ENCODE peak calls at places on chromosomes 4 and X, in six cellular contexts. One of them, this sample, is unnamed.

GRCh38 chrX:150017868-150018267 is 79.6 kb upstream of the EOLA2 start:
- DNase-seq in heart left ventricle: no peak
- DNase-seq in IMR-90: no peak
- DNase-seq in breast epithelium: no peak
- DNase-seq in A549: no peak
- DNase-seq in Peyer's patch: no peak
- DNase-seq in this sample: no peak

GRCh38 chrX:110188701-110189558 is 129.0 kb downstream of the AMMECR1 start:
- DNase-seq in heart left ventricle: no peak
- DNase-seq in IMR-90: peak; percentile 30
- DNase-seq in breast epithelium: no peak
- DNase-seq in A549: no peak
- DNase-seq in Peyer's patch: no peak
- DNase-seq in this sample: no peak

GRCh38 chrX:7108995-7109634 is 38.4 kb upstream of the STS start:
- DNase-seq in heart left ventricle: no peak
- DNase-seq in IMR-90: no peak
- DNase-seq in breast epithelium: no peak
- DNase-seq in A549: no peak
- DNase-seq in Peyer's patch: no peak
- DNase-seq in this sample: no peak

GRCh38 chr4:22324422-22324821 is 191.4 kb downstream of the ADGRA3 start:
- DNase-seq in heart left ventricle: no peak
- DNase-seq in IMR-90: no peak
- DNase-seq in breast epithelium: no peak
- DNase-seq in A549: no peak
- DNase-seq in Peyer's patch: no peak
- DNase-seq in this sample: no peak

GRCh38 chr4:80309301-80310004 is 26.1 kb upstream of the CFAP299 start:
- DNase-seq in heart left ventricle: no peak
- DNase-seq in IMR-90: peak; percentile 96
- DNase-seq in breast epithelium: no peak
- DNase-seq in A549: peak; percentile 6
- DNase-seq in Peyer's patch: no peak
- DNase-seq in this sample: no peak

GRCh38 chr4:158371158-158371557 is 150.5 kb upstream of the RXFP1 start:
- DNase-seq in heart left ventricle: no peak
- DNase-seq in IMR-90: peak; percentile 65
- DNase-seq in breast epithelium: no peak
- DNase-seq in A549: peak; percentile 1
- DNase-seq in Peyer's patch: no peak
- DNase-seq in this sample: no peak

GRCh38 chr4:84966382-84967291 is at the start of gene WDFY3:
- DNase-seq in heart left ventricle: peak; percentile 90
- DNase-seq in IMR-90: peak; percentile 89
- DNase-seq in breast epithelium: peak; percentile 82
- DNase-seq in A549: peak; percentile 83
- DNase-seq in Peyer's patch: peak; percentile 82
- DNase-seq in this sample: peak; percentile 81

GRCh38 chr4:153806073-153806472 is 17.2 kb upstream of the SFRP2 start:
- DNase-seq in heart left ventricle: no peak
- DNase-seq in IMR-90: no peak
- DNase-seq in breast epithelium: no peak
- DNase-seq in A549: no peak
- DNase-seq in Peyer's patch: no peak
- DNase-seq in this sample: no peak

GRCh38 chr4:185549095-185549494 is 13.8 kb upstream of the PDLIM3 start:
- DNase-seq in heart left ventricle: no peak
- DNase-seq in IMR-90: no peak
- DNase-seq in breast epithelium: no peak
- DNase-seq in A549: no peak
- DNase-seq in Peyer's patch: no peak
- DNase-seq in this sample: no peak

GRCh38 chr4:155849042-155849441 is 17.0 kb downstream of the ASIC5 start:
- DNase-seq in heart left ventricle: no peak
- DNase-seq in IMR-90: no peak
- DNase-seq in breast epithelium: no peak
- DNase-seq in A549: no peak
- DNase-seq in Peyer's patch: no peak
- DNase-seq in this sample: no peak

GRCh38 chr4:83205760-83206159 is 78.8 kb downstream of the COQ2 start:
- DNase-seq in heart left ventricle: no peak
- DNase-seq in IMR-90: no peak
- DNase-seq in breast epithelium: no peak
- DNase-seq in A549: no peak
- DNase-seq in Peyer's patch: no peak
- DNase-seq in this sample: no peak

GRCh38 chr4:38313999-38314561 is 349.9 kb upstream of the KLF3 start:
- DNase-seq in heart left ventricle: no peak
- DNase-seq in IMR-90: peak; percentile 46
- DNase-seq in breast epithelium: no peak
- DNase-seq in A549: peak; percentile 10
- DNase-seq in Peyer's patch: peak; percentile 89
- DNase-seq in this sample: no peak

GRCh38 chr4:4408576-4409335 is 21.9 kb downstream of the NSG1 start:
- DNase-seq in heart left ventricle: no peak
- DNase-seq in IMR-90: no peak
- DNase-seq in breast epithelium: no peak
- DNase-seq in A549: no peak
- DNase-seq in Peyer's patch: no peak
- DNase-seq in this sample: no peak

GRCh38 chr4:121408-122084 is 2.8 kb upstream of the ZNF718 start:
- DNase-seq in heart left ventricle: no peak
- DNase-seq in IMR-90: no peak
- DNase-seq in breast epithelium: no peak
- DNase-seq in A549: no peak
- DNase-seq in Peyer's patch: no peak
- DNase-seq in this sample: no peak

GRCh38 chr4:150238591-150238990 is 160.3 kb downstream of the DCLK2 start:
- DNase-seq in heart left ventricle: no peak
- DNase-seq in IMR-90: peak; percentile 38
- DNase-seq in breast epithelium: no peak
- DNase-seq in A549: no peak
- DNase-seq in Peyer's patch: no peak
- DNase-seq in this sample: no peak

GRCh38 chrX:134761788-134762187 is 103.5 kb upstream of the PLAC1 start:
- DNase-seq in heart left ventricle: no peak
- DNase-seq in IMR-90: no peak
- DNase-seq in breast epithelium: no peak
- DNase-seq in A549: peak; percentile 27
- DNase-seq in Peyer's patch: no peak
- DNase-seq in this sample: no peak

GRCh38 chr4:145545538-145546224 is 64.0 kb downstream of the SMAD1 start:
- DNase-seq in heart left ventricle: no peak
- DNase-seq in IMR-90: peak; percentile 98
- DNase-seq in breast epithelium: no peak
- DNase-seq in A549: peak; percentile 55
- DNase-seq in Peyer's patch: no peak
- DNase-seq in this sample: no peak

GRCh38 chr4:41977709-41978108 is 3.8 kb upstream of the DCAF4L1 start:
- DNase-seq in heart left ventricle: no peak
- DNase-seq in IMR-90: peak; percentile 57
- DNase-seq in breast epithelium: no peak
- DNase-seq in A549: no peak
- DNase-seq in Peyer's patch: no peak
- DNase-seq in this sample: no peak

GRCh38 chr4:69832326-69833030 is 27.5 kb downstream of the SULT1E1 start:
- DNase-seq in heart left ventricle: no peak
- DNase-seq in IMR-90: no peak
- DNase-seq in breast epithelium: no peak
- DNase-seq in A549: peak; percentile 25
- DNase-seq in Peyer's patch: peak; percentile 82
- DNase-seq in this sample: no peak

GRCh38 chr4:180057198-180057821 is 2185.9 kb upstream of the TENM3 start:
- DNase-seq in heart left ventricle: no peak
- DNase-seq in IMR-90: no peak
- DNase-seq in breast epithelium: no peak
- DNase-seq in A549: peak; percentile 4
- DNase-seq in Peyer's patch: no peak
- DNase-seq in this sample: no peak

GRCh38 chrX:109847257-109848187 is 114.5 kb upstream of the ACSL4 start:
- DNase-seq in heart left ventricle: no peak
- DNase-seq in IMR-90: peak; percentile 90
- DNase-seq in breast epithelium: no peak
- DNase-seq in A549: peak; percentile 62
- DNase-seq in Peyer's patch: no peak
- DNase-seq in this sample: peak; percentile 20

GRCh38 chrX:51456246-51456645 is 40.1 kb downstream of the NUDT11 start:
- DNase-seq in heart left ventricle: no peak
- DNase-seq in IMR-90: no peak
- DNase-seq in breast epithelium: no peak
- DNase-seq in A549: no peak
- DNase-seq in Peyer's patch: no peak
- DNase-seq in this sample: no peak

GRCh38 chrX:6683353-6683752 is 148.4 kb upstream of the VCX3A start:
- DNase-seq in heart left ventricle: no peak
- DNase-seq in IMR-90: no peak
- DNase-seq in breast epithelium: no peak
- DNase-seq in A549: no peak
- DNase-seq in Peyer's patch: no peak
- DNase-seq in this sample: no peak

GRCh38 chrX:8815460-8816065 is 14.4 kb upstream of the FAM9A start:
- DNase-seq in heart left ventricle: no peak
- DNase-seq in IMR-90: peak; percentile 40
- DNase-seq in breast epithelium: no peak
- DNase-seq in A549: peak; percentile 45
- DNase-seq in Peyer's patch: no peak
- DNase-seq in this sample: no peak

GRCh38 chr4:2925496-2925895 is 37.7 kb downstream of the NOP14 start:
- DNase-seq in heart left ventricle: no peak
- DNase-seq in IMR-90: no peak
- DNase-seq in breast epithelium: peak; percentile 5
- DNase-seq in A549: no peak
- DNase-seq in Peyer's patch: peak; percentile 37
- DNase-seq in this sample: peak; percentile 4
- H3K4me1 ChIP-seq in heart left ventricle: no peaks in the 10 kb centered on the region
- H3K4me1 ChIP-seq in IMR-90: peaks cover 4% of the 10 kb centered on the region
- H3K4me1 ChIP-seq in breast epithelium: peaks cover 4% of the 10 kb centered on the region
- H3K4me1 ChIP-seq in A549: no peaks in the 10 kb centered on the region
- H3K4me1 ChIP-seq in Peyer's patch: peaks cover 16% of the 10 kb centered on the region
- H3K4me1 ChIP-seq in this sample: no peaks in the 10 kb centered on the region

GRCh38 chrX:136067097-136067496 is 80.2 kb upstream of the FHL1 start:
- DNase-seq in heart left ventricle: no peak
- DNase-seq in IMR-90: no peak
- DNase-seq in breast epithelium: no peak
- DNase-seq in A549: no peak
- DNase-seq in Peyer's patch: no peak
- DNase-seq in this sample: no peak

GRCh38 chrX:136061302-136061701 is 76.1 kb downstream of the SLC9A6 start:
- DNase-seq in heart left ventricle: no peak
- DNase-seq in IMR-90: no peak
- DNase-seq in breast epithelium: no peak
- DNase-seq in A549: no peak
- DNase-seq in Peyer's patch: no peak
- DNase-seq in this sample: no peak

GRCh38 chrX:136064661-136065043 is 79.4 kb downstream of the SLC9A6 start:
- DNase-seq in heart left ventricle: no peak
- DNase-seq in IMR-90: peak; percentile 12
- DNase-seq in breast epithelium: no peak
- DNase-seq in A549: no peak
- DNase-seq in Peyer's patch: no peak
- DNase-seq in this sample: no peak

GRCh38 chrX:136065044-136065671 is 79.9 kb downstream of the SLC9A6 start:
- DNase-seq in heart left ventricle: peak; percentile 54
- DNase-seq in IMR-90: peak; percentile 47
- DNase-seq in breast epithelium: no peak
- DNase-seq in A549: no peak
- DNase-seq in Peyer's patch: peak; percentile 55
- DNase-seq in this sample: peak; percentile 39

DNA sequence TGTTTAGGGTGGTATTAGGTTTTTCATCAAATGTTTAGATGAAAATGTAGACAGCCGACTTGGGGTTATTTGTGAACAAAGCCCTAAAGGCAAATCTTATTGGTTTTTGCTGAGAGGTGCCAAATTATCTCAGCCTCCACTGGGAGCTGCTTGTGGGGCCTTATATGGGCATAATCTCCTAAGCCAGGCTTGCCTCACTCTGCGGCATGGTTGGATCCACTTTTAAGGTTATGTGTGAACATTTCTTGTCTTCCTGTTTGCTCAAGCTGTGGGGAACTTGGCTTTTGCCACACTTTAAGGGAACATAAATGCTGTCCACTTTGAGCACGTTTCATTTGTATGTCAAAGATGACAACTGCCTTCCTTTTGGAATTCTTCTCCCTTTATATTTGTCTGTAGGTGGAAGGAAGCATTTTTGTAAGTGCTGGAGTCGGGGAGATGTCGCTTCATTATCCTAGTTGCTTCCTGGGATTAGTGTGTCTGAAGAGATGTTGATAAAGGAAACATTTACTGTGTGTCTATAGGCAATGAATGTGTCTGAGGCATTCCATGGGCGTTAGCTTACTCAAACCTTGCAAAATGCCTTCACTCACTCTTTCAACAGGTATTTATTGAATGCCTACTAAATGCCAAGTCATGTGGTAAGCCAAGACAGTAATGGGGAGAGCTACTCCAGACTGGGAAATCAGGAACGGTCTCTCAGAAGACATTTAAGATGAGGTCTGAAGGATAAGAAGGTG is 78.3 kb downstream of the SLC9A6 start:
- DNase-seq in heart left ventricle: no peak
- DNase-seq in IMR-90: no peak
- DNase-seq in breast epithelium: no peak
- DNase-seq in A549: no peak
- DNase-seq in Peyer's patch: no peak
- DNase-seq in this sample: peak; percentile 57
- H3K27ac ChIP-seq in heart left ventricle: peak overlapping the region; percentile 7
- H3K27ac ChIP-seq in IMR-90: no peak overlapping the region
- H3K27ac ChIP-seq in breast epithelium: no peak overlapping the region
- H3K27ac ChIP-seq in A549: no peak overlapping the region
- H3K27ac ChIP-seq in Peyer's patch: peak overlapping the region; percentile 46
- H3K27ac ChIP-seq in this sample: peak overlapping the region; percentile 72

GRCh38 chrX:100731441-100732281 is at the start of gene SYTL4:
- DNase-seq in heart left ventricle: peak; percentile 35
- DNase-seq in IMR-90: no peak
- DNase-seq in breast epithelium: no peak
- DNase-seq in A549: no peak
- DNase-seq in Peyer's patch: peak; percentile 54
- DNase-seq in this sample: peak; percentile 66
- TF ChIP-seq POLR2A in heart left ventricle: no peak
- TF ChIP-seq POLR2A in IMR-90: no peak
- TF ChIP-seq POLR2A in breast epithelium: no peak
- TF ChIP-seq POLR2A in A549: no peak
- TF ChIP-seq POLR2A in Peyer's patch: peak; percentile 6
- TF ChIP-seq POLR2A in this sample: no peak

GRCh38 chr4:172628263-172628662 is 540.3 kb upstream of the GALNT7 start:
- DNase-seq in heart left ventricle: no peak
- DNase-seq in IMR-90: no peak
- DNase-seq in breast epithelium: no peak
- DNase-seq in A549: no peak
- DNase-seq in Peyer's patch: no peak
- DNase-seq in this sample: no peak

GRCh38 chr4:172630289-172630688 is 538.3 kb upstream of the GALNT7 start:
- DNase-seq in heart left ventricle: no peak
- DNase-seq in IMR-90: no peak
- DNase-seq in breast epithelium: no peak
- DNase-seq in A549: no peak
- DNase-seq in Peyer's patch: no peak
- DNase-seq in this sample: no peak

GRCh38 chr4:172631832-172632231 is 536.8 kb upstream of the GALNT7 start:
- DNase-seq in heart left ventricle: no peak
- DNase-seq in IMR-90: no peak
- DNase-seq in breast epithelium: no peak
- DNase-seq in A549: no peak
- DNase-seq in Peyer's patch: no peak
- DNase-seq in this sample: no peak
- H3K4me1 ChIP-seq in heart left ventricle: no peaks in the 10 kb centered on the region
- H3K4me1 ChIP-seq in IMR-90: no peaks in the 10 kb centered on the region
- H3K4me1 ChIP-seq in breast epithelium: no peaks in the 10 kb centered on the region
- H3K4me1 ChIP-seq in A549: no peaks in the 10 kb centered on the region
- H3K4me1 ChIP-seq in Peyer's patch: no peaks in the 10 kb centered on the region
- H3K4me1 ChIP-seq in this sample: no peaks in the 10 kb centered on the region

GRCh38 chrX:53094584-53094908 is 604 bp downstream of the KANTR start:
- DNase-seq in heart left ventricle: no peak
- DNase-seq in IMR-90: no peak
- DNase-seq in breast epithelium: no peak
- DNase-seq in A549: no peak
- DNase-seq in Peyer's patch: no peak
- DNase-seq in this sample: no peak
- H3K27ac ChIP-seq in heart left ventricle: peak overlapping the region; percentile 84
- H3K27ac ChIP-seq in IMR-90: peak overlapping the region; percentile 45
- H3K27ac ChIP-seq in breast epithelium: peak overlapping the region; percentile 69
- H3K27ac ChIP-seq in A549: peak overlapping the region; percentile 89
- H3K27ac ChIP-seq in Peyer's patch: peak overlapping the region; percentile 85
- H3K27ac ChIP-seq in this sample: peak overlapping the region; percentile 90

This sample was measured in uterus.